ENCODE peak calls at places on chromosome 12, in four cellular contexts. One of them, this sample, is unnamed.

GRCh38 chr12:116152268-116152667 is 125.2 kb downstream of the MED13L start:
- DNase-seq in GM10248: no peak
- DNase-seq in Calu3: no peak
- DNase-seq in fibroblast of the aortic adventitia: peak; percentile 56
- DNase-seq in this sample: no peak

GRCh38 chr12:80777587-80777986 is 60.9 kb downstream of the MYF5 start:
- DNase-seq in Calu3: no peak
- DNase-seq in GM10248: no peak
- DNase-seq in fibroblast of the aortic adventitia: peak; percentile 59
- DNase-seq in this sample: no peak

GRCh38 chr12:56011509-56012090 is 9.2 kb upstream of the IKZF4 start:
- DNase-seq in fibroblast of the aortic adventitia: no peak
- DNase-seq in GM10248: no peak
- DNase-seq in Calu3: no peak
- DNase-seq in this sample: no peak

GRCh38 chr12:119071638-119072231 is 90.4 kb downstream of the SRRM4 start:
- DNase-seq in fibroblast of the aortic adventitia: no peak
- DNase-seq in GM10248: no peak
- DNase-seq in Calu3: no peak
- DNase-seq in this sample: no peak

GRCh38 chr12:87922721-87923120 is 106.5 kb downstream of the C12orf50 start:
- DNase-seq in Calu3: no peak
- DNase-seq in GM10248: no peak
- DNase-seq in fibroblast of the aortic adventitia: no peak
- DNase-seq in this sample: no peak

GRCh38 chr12:94644141-94644575 is 6.2 kb downstream of the TMCC3 start:
- DNase-seq in fibroblast of the aortic adventitia: peak; percentile 27
- DNase-seq in GM10248: no peak
- DNase-seq in Calu3: no peak
- DNase-seq in this sample: no peak

GRCh38 chr12:19201653-19202052 is 72.1 kb downstream of the PLEKHA5 start:
- DNase-seq in GM10248: no peak
- DNase-seq in fibroblast of the aortic adventitia: no peak
- DNase-seq in Calu3: no peak
- DNase-seq in this sample: no peak

GRCh38 chr12:10867381-10867780 is 16.7 kb downstream of the PRH1 start:
- DNase-seq in fibroblast of the aortic adventitia: peak; percentile 3
- DNase-seq in Calu3: no peak
- DNase-seq in GM10248: no peak
- DNase-seq in this sample: no peak

GRCh38 chr12:94954029-94954685 is 49.3 kb downstream of the NDUFA12 start:
- DNase-seq in GM10248: no peak
- DNase-seq in fibroblast of the aortic adventitia: peak; percentile 64
- DNase-seq in Calu3: peak; percentile 54
- DNase-seq in this sample: no peak

GRCh38 chr12:31843399-31844095 is 114.7 kb upstream of the AMN1 start:
- DNase-seq in fibroblast of the aortic adventitia: no peak
- DNase-seq in Calu3: no peak
- DNase-seq in GM10248: no peak
- DNase-seq in this sample: no peak

GRCh38 chr12:68175566-68176033 is 16.1 kb upstream of the IFNG start:
- DNase-seq in GM10248: peak; percentile 53
- DNase-seq in Calu3: no peak
- DNase-seq in fibroblast of the aortic adventitia: no peak
- DNase-seq in this sample: no peak

GRCh38 chr12:87923361-87923760 is 105.8 kb downstream of the C12orf50 start:
- DNase-seq in Calu3: no peak
- DNase-seq in GM10248: no peak
- DNase-seq in fibroblast of the aortic adventitia: no peak
- DNase-seq in this sample: no peak

GRCh38 chr12:128365831-128366231 is 98.9 kb downstream of the TMEM132C start:
- DNase-seq in Calu3: no peak
- DNase-seq in GM10248: no peak
- DNase-seq in fibroblast of the aortic adventitia: no peak
- DNase-seq in this sample: no peak

GRCh38 chr12:9331218-9331626 is 123.0 kb upstream of the PZP start:
- DNase-seq in GM10248: peak; percentile 67
- DNase-seq in fibroblast of the aortic adventitia: peak; percentile 55
- DNase-seq in Calu3: peak; percentile 81
- DNase-seq in this sample: peak; percentile 88

GRCh38 chr12:124709722-124710656 is 142.6 kb upstream of the NCOR2 start:
- DNase-seq in Calu3: no peak
- DNase-seq in GM10248: no peak
- DNase-seq in fibroblast of the aortic adventitia: peak; percentile 76
- DNase-seq in this sample: no peak
- TF ChIP-seq CTCF in Calu3: no peak
- TF ChIP-seq CTCF in GM10248: no peak
- TF ChIP-seq CTCF in fibroblast of the aortic adventitia: peak; percentile 47
- TF ChIP-seq CTCF in this sample: no peak

DNA sequence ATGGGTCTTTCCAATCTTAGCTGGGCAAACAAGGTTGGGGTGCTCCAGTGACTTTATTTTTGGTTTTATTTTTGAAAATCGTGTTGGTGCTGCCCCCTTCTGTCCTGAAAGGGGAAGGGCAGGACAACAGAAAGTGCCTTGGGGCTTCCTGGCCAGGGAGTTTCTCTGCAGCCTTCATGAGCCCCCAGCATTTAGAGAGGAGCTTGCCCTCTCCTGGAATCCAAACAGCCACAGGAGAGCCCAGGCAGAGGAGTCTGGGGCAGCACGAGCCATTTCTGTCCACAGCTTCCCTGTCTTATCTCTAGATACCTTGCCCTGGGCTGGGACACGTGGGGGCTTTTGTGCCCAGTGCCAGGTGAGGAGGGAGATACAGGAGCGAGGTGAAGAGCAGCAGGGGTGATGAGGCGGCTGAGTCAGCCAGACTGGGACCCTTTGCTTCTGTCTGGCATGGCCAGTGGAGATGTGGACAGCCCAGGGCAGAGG is 4.4 kb upstream of the C1RL start:
- DNase-seq in fibroblast of the aortic adventitia: peak; percentile 69
- DNase-seq in GM10248: peak; percentile 73
- DNase-seq in Calu3: peak; percentile 26
- DNase-seq in this sample: no peak
- TF ChIP-seq CTCF in fibroblast of the aortic adventitia: peak; percentile 82
- TF ChIP-seq CTCF in GM10248: peak; percentile 80
- TF ChIP-seq CTCF in Calu3: peak; percentile 84
- TF ChIP-seq CTCF in this sample: peak; percentile 96

DNA sequence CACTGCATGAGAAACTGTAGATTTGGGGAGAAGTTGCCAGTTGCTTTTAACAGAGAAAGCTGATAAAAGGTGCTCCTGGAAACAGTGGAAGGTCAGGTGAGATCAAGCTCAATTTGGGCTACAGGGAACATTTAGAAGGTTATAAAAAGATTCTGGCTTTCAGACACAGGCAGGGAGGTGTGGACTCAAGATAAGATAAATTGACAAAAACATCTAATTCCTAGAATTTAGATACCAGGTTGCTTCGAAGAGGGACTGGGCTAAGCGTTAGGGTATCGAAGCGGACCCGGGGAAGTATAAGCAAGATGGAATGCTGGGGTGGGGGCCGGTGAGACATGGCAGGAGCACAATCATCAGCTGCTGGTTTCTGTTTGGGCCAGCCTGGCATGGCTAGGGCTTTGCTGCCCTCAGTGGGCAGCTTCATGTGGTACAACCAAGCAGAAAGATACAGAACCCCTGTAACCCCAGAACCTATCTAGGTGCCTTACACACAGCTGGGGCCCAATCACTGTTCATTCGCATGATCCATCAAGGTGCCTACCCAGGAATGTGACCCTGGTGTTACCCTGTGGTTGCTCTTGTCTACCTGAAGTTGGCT is 15.0 kb upstream of the CELA1 start:
- DNase-seq in GM10248: no peak
- DNase-seq in Calu3: no peak
- DNase-seq in fibroblast of the aortic adventitia: no peak
- DNase-seq in this sample: no peak
- TF ChIP-seq CTCF in GM10248: no peak
- TF ChIP-seq CTCF in Calu3: no peak
- TF ChIP-seq CTCF in fibroblast of the aortic adventitia: no peak
- TF ChIP-seq CTCF in this sample: no peak

GRCh38 chr12:122116707-122117535 is 38.4 kb downstream of the MLXIP start:
- DNase-seq in Calu3: no peak
- DNase-seq in GM10248: no peak
- DNase-seq in fibroblast of the aortic adventitia: no peak
- DNase-seq in this sample: no peak
- TF ChIP-seq CTCF in Calu3: no peak
- TF ChIP-seq CTCF in GM10248: peak; percentile 19
- TF ChIP-seq CTCF in fibroblast of the aortic adventitia: peak; percentile 27
- TF ChIP-seq CTCF in this sample: no peak

GRCh38 chr12:110355080-110355479 is 48.4 kb downstream of the ANAPC7 start:
- DNase-seq in Calu3: peak; percentile 25
- DNase-seq in GM10248: peak; percentile 59
- DNase-seq in fibroblast of the aortic adventitia: no peak
- DNase-seq in this sample: no peak
- TF ChIP-seq CTCF in Calu3: peak; percentile 44
- TF ChIP-seq CTCF in GM10248: peak; percentile 50
- TF ChIP-seq CTCF in fibroblast of the aortic adventitia: no peak
- TF ChIP-seq CTCF in this sample: peak; percentile 39

GRCh38 chr12:50166776-50167025 is 468 bp downstream of the CERS5 start:
- DNase-seq in GM10248: no peak
- DNase-seq in fibroblast of the aortic adventitia: no peak
- DNase-seq in Calu3: no peak
- DNase-seq in this sample: no peak

GRCh38 chr12:50162225-50162624 is 4.9 kb downstream of the CERS5 start:
- DNase-seq in fibroblast of the aortic adventitia: peak; percentile 62
- DNase-seq in GM10248: no peak
- DNase-seq in Calu3: no peak
- DNase-seq in this sample: no peak

GRCh38 chr12:50164963-50165362 is 2.2 kb downstream of the CERS5 start:
- DNase-seq in Calu3: no peak
- DNase-seq in fibroblast of the aortic adventitia: no peak
- DNase-seq in GM10248: no peak
- DNase-seq in this sample: no peak

GRCh38 chr12:50167026-50167742 is at the start of gene CERS5:
- DNase-seq in fibroblast of the aortic adventitia: peak; percentile 97
- DNase-seq in GM10248: peak; percentile 100
- DNase-seq in Calu3: peak; percentile 97
- DNase-seq in this sample: peak; percentile 97
- TF ChIP-seq CTCF in fibroblast of the aortic adventitia: peak; percentile 11
- TF ChIP-seq CTCF in GM10248: no peak
- TF ChIP-seq CTCF in Calu3: no peak
- TF ChIP-seq CTCF in this sample: peak; percentile 35

DNA sequence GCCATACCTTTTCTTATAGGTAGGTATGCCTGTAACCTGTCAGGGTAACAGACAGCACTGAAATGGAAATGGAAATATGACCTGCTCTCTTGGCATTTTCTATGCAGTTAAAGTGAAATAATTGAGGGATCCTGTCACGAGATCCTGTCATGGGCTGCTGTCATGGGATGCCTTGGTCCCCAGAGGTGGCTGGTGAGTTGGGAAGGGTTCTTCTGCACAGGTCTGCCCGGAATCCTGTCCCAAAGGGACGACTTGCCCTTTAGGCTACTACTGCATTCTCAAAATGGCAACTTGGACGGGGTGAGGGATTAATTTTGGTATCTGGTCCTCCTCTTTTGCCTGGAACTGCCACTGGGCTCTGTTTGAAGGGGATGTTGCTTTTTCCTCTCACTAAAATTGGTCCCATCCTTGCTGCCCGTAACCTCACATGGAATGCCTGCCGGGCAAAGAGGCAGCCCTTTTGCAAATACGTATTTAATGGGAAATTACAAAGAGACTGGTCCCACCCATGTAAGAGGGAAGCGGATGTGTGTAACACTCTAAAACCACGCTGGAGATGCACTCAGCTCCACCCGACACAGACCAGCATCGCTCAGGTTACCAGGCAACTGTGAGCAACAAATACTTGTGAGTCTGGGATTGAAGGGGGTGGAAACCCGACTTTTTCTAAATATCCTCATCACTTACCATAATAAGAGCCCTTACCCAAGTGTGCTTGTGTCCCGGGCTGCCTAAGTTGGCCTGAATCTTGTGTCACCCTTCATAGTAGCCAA is 47.5 kb downstream of the ELK3 start:
- DNase-seq in Calu3: no peak
- DNase-seq in GM10248: no peak
- DNase-seq in fibroblast of the aortic adventitia: peak; percentile 88
- DNase-seq in this sample: no peak
- TF ChIP-seq CTCF in Calu3: no peak
- TF ChIP-seq CTCF in GM10248: no peak
- TF ChIP-seq CTCF in fibroblast of the aortic adventitia: no peak
- TF ChIP-seq CTCF in this sample: no peak

DNA sequence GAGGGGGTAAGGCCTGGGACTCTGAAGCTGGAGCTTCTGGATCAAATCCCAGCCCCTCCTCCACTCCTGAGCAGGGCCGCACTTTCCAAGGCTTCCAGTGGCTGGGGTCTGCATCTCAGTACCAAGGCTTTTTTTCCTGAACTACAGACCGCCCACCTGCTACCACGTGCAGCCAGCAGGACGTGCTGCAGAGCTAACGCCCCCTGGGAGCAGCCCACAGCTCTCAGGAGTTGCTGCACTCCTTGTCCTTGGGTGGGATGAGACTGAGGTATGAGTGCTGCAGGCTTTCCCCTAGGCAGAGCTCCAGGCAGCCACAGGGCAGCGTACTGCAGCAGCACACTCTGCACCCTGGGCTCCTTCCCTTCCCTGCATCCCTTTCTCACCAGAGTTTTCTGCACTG is 25.8 kb downstream of the RBM19 start:
- DNase-seq in Calu3: no peak
- DNase-seq in GM10248: no peak
- DNase-seq in fibroblast of the aortic adventitia: no peak
- DNase-seq in this sample: no peak
- TF ChIP-seq CTCF in Calu3: no peak
- TF ChIP-seq CTCF in GM10248: no peak
- TF ChIP-seq CTCF in fibroblast of the aortic adventitia: no peak
- TF ChIP-seq CTCF in this sample: no peak

GRCh38 chr12:53006810-53007742 is 820 bp downstream of the EIF4B start:
- DNase-seq in fibroblast of the aortic adventitia: peak; percentile 63
- DNase-seq in GM10248: peak; percentile 78
- DNase-seq in Calu3: peak; percentile 70
- DNase-seq in this sample: peak; percentile 48

GRCh38 chr12:53004582-53004981 is 1.7 kb upstream of the EIF4B start:
- DNase-seq in Calu3: no peak
- DNase-seq in GM10248: no peak
- DNase-seq in fibroblast of the aortic adventitia: peak; percentile 55
- DNase-seq in this sample: no peak

GRCh38 chr12:53004178-53004577 is 2.1 kb upstream of the EIF4B start:
- DNase-seq in fibroblast of the aortic adventitia: no peak
- DNase-seq in Calu3: no peak
- DNase-seq in GM10248: no peak
- DNase-seq in this sample: no peak

GRCh38 chr12:53005215-53005985 is 856 bp upstream of the EIF4B start:
- DNase-seq in GM10248: no peak
- DNase-seq in Calu3: no peak
- DNase-seq in fibroblast of the aortic adventitia: no peak
- DNase-seq in this sample: no peak

GRCh38 chr12:53005986-53006809 is at the start of gene EIF4B:
- DNase-seq in Calu3: peak; percentile 98
- DNase-seq in GM10248: peak; percentile 97
- DNase-seq in fibroblast of the aortic adventitia: peak; percentile 99
- DNase-seq in this sample: peak; percentile 98
- TF ChIP-seq CTCF in Calu3: no peak
- TF ChIP-seq CTCF in GM10248: no peak
- TF ChIP-seq CTCF in fibroblast of the aortic adventitia: no peak
- TF ChIP-seq CTCF in this sample: no peak